ENCODE peak calls at places on chromosomes 7 and 10, in four cellular contexts. One of them, this sample, is unnamed.
A peak's percentile ranks its signal among the peaks of the same experiment; 100 is the strongest.

GRCh38 chr7:151059362-151060112 is at the start of gene SLC4A2:
- DNase-seq in breast epithelium: peak; percentile 71
- DNase-seq in sigmoid colon: peak; percentile 94
- DNase-seq in A549: peak; percentile 90
- DNase-seq in this sample: peak; percentile 83

GRCh38 chr10:133134411-133135115 is 25.5 kb upstream of the KNDC1 start:
- DNase-seq in breast epithelium: peak; percentile 36
- DNase-seq in sigmoid colon: no peak
- DNase-seq in A549: no peak
- DNase-seq in this sample: no peak

GRCh38 chr7:104011829-104012228 is 22.4 kb upstream of the RELN start:
- DNase-seq in breast epithelium: no peak
- DNase-seq in sigmoid colon: no peak
- DNase-seq in A549: no peak
- DNase-seq in this sample: no peak

GRCh38 chr7:116447980-116448839 is 51.3 kb upstream of the CAV2 start:
- DNase-seq in A549: no peak
- DNase-seq in sigmoid colon: no peak
- DNase-seq in breast epithelium: no peak
- DNase-seq in this sample: no peak

GRCh38 chr10:95312986-95313495 is 22.2 kb upstream of the PDLIM1 start:
- DNase-seq in A549: no peak
- DNase-seq in sigmoid colon: peak; percentile 3
- DNase-seq in breast epithelium: no peak
- DNase-seq in this sample: no peak

GRCh38 chr7:28328822-28329615 is 83.3 kb upstream of the CREB5 start:
- DNase-seq in breast epithelium: no peak
- DNase-seq in A549: no peak
- DNase-seq in sigmoid colon: no peak
- DNase-seq in this sample: no peak

GRCh38 chr10:44978570-44979280 is at the start of gene DEPP1:
- DNase-seq in A549: peak; percentile 69
- DNase-seq in breast epithelium: peak; percentile 94
- DNase-seq in sigmoid colon: peak; percentile 98
- DNase-seq in this sample: peak; percentile 90

GRCh38 chr10:18229839-18230238 is 89.6 kb downstream of the CACNB2 start:
- DNase-seq in A549: no peak
- DNase-seq in sigmoid colon: no peak
- DNase-seq in breast epithelium: no peak
- DNase-seq in this sample: no peak

GRCh38 chr7:139669106-139670061 is 108.4 kb downstream of the HIPK2 start:
- DNase-seq in breast epithelium: no peak
- DNase-seq in A549: no peak
- DNase-seq in sigmoid colon: no peak
- DNase-seq in this sample: no peak

GRCh38 chr10:110501142-110501937 is 3.6 kb downstream of the DUSP5 start:
- DNase-seq in breast epithelium: peak; percentile 74
- DNase-seq in A549: peak; percentile 90
- DNase-seq in sigmoid colon: peak; percentile 96
- DNase-seq in this sample: peak; percentile 96
- H3K4me3 ChIP-seq in breast epithelium: peak overlapping the region; percentile 97
- H3K4me3 ChIP-seq in A549: peak overlapping the region; percentile 86
- H3K4me3 ChIP-seq in sigmoid colon: no peak overlapping the region
- H3K4me3 ChIP-seq in this sample: no peak overlapping the region

DNA sequence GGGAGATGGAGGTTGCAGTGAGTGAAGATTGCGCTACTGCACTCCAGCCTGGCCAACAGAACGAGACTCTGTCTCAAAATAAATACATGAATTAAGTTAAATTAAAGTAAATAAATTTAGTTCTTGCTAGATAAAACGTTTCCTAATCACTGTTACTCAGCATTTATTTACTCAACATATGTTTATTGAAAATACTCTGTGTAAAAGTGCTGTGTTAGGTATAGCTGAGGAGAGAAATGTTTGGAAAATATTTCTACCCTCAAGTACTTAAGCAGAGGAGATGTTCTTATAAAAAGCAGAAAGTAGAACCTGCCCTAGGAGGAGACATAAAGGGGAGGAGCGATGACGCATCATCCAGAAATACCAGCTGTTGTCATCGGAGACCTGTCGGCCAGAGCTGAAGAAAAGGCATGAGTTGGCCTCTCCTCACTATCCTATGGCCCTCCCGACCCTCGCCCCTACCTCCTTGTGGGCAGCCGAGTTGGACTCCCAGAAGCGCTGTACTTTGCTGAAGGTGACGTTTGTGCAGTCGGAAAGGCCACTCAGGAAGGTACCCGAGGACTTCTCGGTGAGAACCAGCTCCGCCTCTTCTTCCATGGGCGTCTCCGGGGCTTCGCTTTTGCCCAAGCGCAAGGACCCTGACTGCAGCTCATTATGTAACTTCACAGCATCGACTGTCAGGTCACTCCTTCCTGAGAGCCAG is 1.1 kb downstream of the RRP12 start:
- DNase-seq in sigmoid colon: no peak
- DNase-seq in breast epithelium: no peak
- DNase-seq in A549: peak; percentile 77
- DNase-seq in this sample: no peak
- TF ChIP-seq POLR2A in sigmoid colon: no peak
- TF ChIP-seq POLR2A in breast epithelium: no peak
- TF ChIP-seq POLR2A in A549: no peak
- TF ChIP-seq POLR2A in this sample: no peak

DNA sequence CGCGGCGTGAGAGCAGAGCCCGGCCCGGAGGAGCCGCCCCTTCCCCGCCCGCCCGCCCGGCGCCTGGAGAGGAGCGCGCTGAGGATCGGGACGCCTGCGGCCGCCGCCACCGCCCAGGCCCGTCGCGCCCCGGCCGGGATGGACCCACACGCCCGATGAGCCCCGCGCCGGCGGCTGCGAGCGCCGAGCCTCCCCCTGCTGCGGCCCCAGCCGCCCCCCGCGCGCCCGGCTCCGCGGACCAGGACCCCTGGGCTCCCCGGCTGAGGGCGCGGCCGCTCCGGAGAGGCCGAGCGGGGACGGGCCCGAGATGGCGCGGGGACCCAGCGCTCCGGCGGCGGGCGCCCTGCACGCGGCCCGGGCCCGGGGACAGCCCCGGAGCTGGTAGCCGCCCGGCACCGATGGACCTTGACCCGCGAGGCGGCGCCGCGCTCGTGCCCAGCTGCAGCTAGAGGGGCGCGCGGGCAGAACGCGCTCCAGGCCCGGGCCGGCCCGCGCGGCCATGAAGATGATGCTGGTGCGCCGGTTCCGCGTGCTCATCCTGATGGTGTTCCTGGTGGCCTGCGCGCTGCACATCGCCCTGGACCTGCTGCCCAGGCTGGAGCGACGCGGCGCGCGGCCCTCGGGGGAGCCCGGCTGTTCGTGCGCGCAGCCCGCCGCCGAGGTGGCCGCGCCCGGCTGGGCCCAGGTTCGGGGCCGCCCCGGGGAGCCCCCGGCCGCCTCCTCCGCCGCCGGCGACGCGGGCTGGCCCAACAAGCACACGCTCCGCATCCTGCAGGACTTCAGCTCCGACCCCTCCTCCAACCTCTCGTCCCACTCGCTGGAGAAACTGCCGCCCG is 548 bp downstream of the FAM20C start:
- DNase-seq in sigmoid colon: no peak
- DNase-seq in A549: no peak
- DNase-seq in breast epithelium: no peak
- DNase-seq in this sample: no peak
- H3K4me3 ChIP-seq in sigmoid colon: peak overlapping the region; percentile 70
- H3K4me3 ChIP-seq in A549: peak overlapping the region; percentile 97
- H3K4me3 ChIP-seq in breast epithelium: peak overlapping the region; percentile 97
- H3K4me3 ChIP-seq in this sample: peak overlapping the region; percentile 49

GRCh38 chr7:23246540-23246939 is at the start of gene GPNMB:
- DNase-seq in A549: no peak
- DNase-seq in sigmoid colon: peak; percentile 76
- DNase-seq in breast epithelium: no peak
- DNase-seq in this sample: peak; percentile 91
- TF ChIP-seq POLR2A in A549: no peak
- TF ChIP-seq POLR2A in sigmoid colon: peak; percentile 33
- TF ChIP-seq POLR2A in breast epithelium: peak; percentile 62
- TF ChIP-seq POLR2A in this sample: no peak

GRCh38 chr7:120996333-120996982 is 7.9 kb downstream of the CPED1 start:
- DNase-seq in breast epithelium: no peak
- DNase-seq in sigmoid colon: peak; percentile 93
- DNase-seq in A549: no peak
- DNase-seq in this sample: peak; percentile 85
- H3K4me3 ChIP-seq in breast epithelium: no peak overlapping the region
- H3K4me3 ChIP-seq in sigmoid colon: no peak overlapping the region
- H3K4me3 ChIP-seq in A549: no peak overlapping the region
- H3K4me3 ChIP-seq in this sample: no peak overlapping the region

DNA sequence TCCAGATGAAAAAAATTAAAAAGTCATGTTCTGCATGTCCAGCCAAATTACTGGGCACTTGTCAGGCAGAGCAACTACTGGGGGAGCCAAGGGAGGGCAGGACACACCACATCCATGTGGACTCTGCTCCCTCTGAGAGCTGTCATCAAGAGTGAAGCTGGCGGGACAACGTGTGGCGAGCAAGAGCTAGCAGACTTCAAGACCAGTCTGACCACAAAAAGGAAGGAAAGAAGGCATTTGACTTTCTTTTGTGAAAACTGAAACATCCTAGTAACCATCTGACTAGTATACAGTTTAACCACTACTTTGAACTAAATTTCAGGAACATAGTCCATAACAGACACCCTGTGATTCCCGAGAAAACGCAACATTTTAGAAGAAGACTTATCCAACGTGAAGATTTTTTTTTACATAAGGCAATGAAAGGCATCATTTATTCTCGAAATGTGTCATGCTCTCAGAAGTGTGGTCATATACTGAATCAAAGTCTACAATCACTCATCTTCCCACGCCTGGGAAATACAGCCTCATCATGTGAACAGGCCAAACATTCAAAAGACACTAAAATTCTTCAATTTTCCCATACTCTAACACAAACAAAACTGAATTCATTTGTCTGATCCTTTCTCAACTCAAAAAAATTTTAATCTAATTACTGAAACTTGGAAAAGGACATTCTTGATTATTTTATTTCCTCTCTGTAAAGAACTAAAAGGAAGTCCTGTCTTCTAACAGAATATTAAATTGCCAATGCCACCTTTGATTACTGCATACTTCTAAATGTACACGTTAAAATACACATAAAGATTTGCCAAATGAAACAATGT is 15.5 kb downstream of the CYTH3 start:
- DNase-seq in breast epithelium: no peak
- DNase-seq in A549: no peak
- DNase-seq in sigmoid colon: no peak
- DNase-seq in this sample: no peak
- TF ChIP-seq POLR2A in breast epithelium: no peak
- TF ChIP-seq POLR2A in A549: no peak
- TF ChIP-seq POLR2A in sigmoid colon: no peak
- TF ChIP-seq POLR2A in this sample: no peak

GRCh38 chr7:123643495-123644428 is 11.9 kb upstream of the LMOD2 start:
- DNase-seq in sigmoid colon: no peak
- DNase-seq in breast epithelium: no peak
- DNase-seq in A549: no peak
- DNase-seq in this sample: no peak
- H3K4me3 ChIP-seq in sigmoid colon: peak overlapping the region; percentile 13
- H3K4me3 ChIP-seq in breast epithelium: peak overlapping the region; percentile 32
- H3K4me3 ChIP-seq in A549: no peak overlapping the region
- H3K4me3 ChIP-seq in this sample: no peak overlapping the region

GRCh38 chr7:37084303-37084702 is 360.0 kb upstream of the AOAH start:
- DNase-seq in breast epithelium: no peak
- DNase-seq in sigmoid colon: no peak
- DNase-seq in A549: no peak
- DNase-seq in this sample: no peak
- TF ChIP-seq POLR2A in breast epithelium: no peak
- TF ChIP-seq POLR2A in sigmoid colon: no peak
- TF ChIP-seq POLR2A in A549: no peak
- TF ChIP-seq POLR2A in this sample: no peak

GRCh38 chr7:102875700-102876192 is 37.1 kb upstream of the LRRC17 start:
- DNase-seq in sigmoid colon: no peak
- DNase-seq in A549: peak; percentile 96
- DNase-seq in breast epithelium: no peak
- DNase-seq in this sample: no peak
- H3K4me3 ChIP-seq in sigmoid colon: no peak overlapping the region
- H3K4me3 ChIP-seq in A549: no peak overlapping the region
- H3K4me3 ChIP-seq in breast epithelium: no peak overlapping the region
- H3K4me3 ChIP-seq in this sample: no peak overlapping the region

This sample was measured in lower leg skin.